ENCODE peak calls at places on chromosomes 11 and 22, in eight cellular contexts. N is skeletal muscle cell; I is stimulated activated CD4-positive, alpha-beta T cell treated with anti-CD3 and anti-CD28 coated beads, TNF-alpha, amount 100 ng/mL, for 24 hours; Y is NCI-H345; Z is Right ventricle myocardium superior; M is globus pallidus; G is nucleus accumbens; S is posterior cingulate gyrus. O is an unnamed sample.

GRCh38 chr22:41504397-41504796 is 35.5 kb downstream of the ACO2 start:
- DNase-seq in N (peak; percentile 31), Y (no peak), I (no peak), G (no peak), M (no peak), Z (peak; percentile 73), S (peak; percentile 59), O (no peak)

GRCh38 chr11:70755410-70756158 is 357.3 kb downstream of the CTTN start:
- DNase-seq in G (peak; percentile 53), M (peak; percentile 43), I (peak; percentile 55), N (peak; percentile 4), Z (peak; percentile 87), S (peak; percentile 90), Y (peak; percentile 77), O (peak; percentile 90)

GRCh38 chr22:45843030-45843429 is 133.9 kb downstream of the WNT7B start:
- DNase-seq in N (no peak), I (no peak), Y (no peak), Z (no peak), G (no peak), M (no peak), S (no peak), O (no peak)

GRCh38 chr11:30853470-30853869 is 267.3 kb upstream of the MPPED2 start:
- DNase-seq in N (no peak), G (no peak), S (no peak), I (no peak), Y (no peak), Z (no peak), M (no peak), O (no peak)

GRCh38 chr22:38148252-38148651 is 33.4 kb downstream of the PLA2G6 start:
- DNase-seq in M (no peak), Y (no peak), S (no peak), Z (no peak), G (no peak), N (no peak), I (no peak), O (no peak)

GRCh38 chr22:24265734-24266133 is 4.9 kb upstream of the SPECC1L start:
- DNase-seq in N (no peak), I (no peak), G (no peak), Y (no peak), M (no peak), Z (no peak), S (no peak), O (no peak)

GRCh38 chr11:119218141-119218878 is 12.2 kb downstream of the CBL start:
- DNase-seq in I (no peak), N (peak; percentile 75), M (no peak), Z (no peak), Y (no peak), G (no peak), S (no peak), O (no peak)

GRCh38 chr22:50318698-50319411 is 8.0 kb downstream of the DENND6B start:
- DNase-seq in I (no peak), Y (no peak), M (no peak), N (no peak), S (no peak), G (no peak), Z (no peak), O (no peak)

GRCh38 chr22:39457546-39458442 is 982 bp downstream of the MGAT3 start:
- DNase-seq in M (no peak), I (no peak), Y (no peak), G (no peak), S (peak; percentile 52), Z (no peak), N (no peak), O (peak; percentile 77)

GRCh38 chr11:1564535-1565172 is 7.4 kb downstream of the DUSP8 start:
- DNase-seq in S (peak; percentile 83), N (peak; percentile 68), M (no peak), Z (peak; percentile 77), Y (no peak), I (no peak), G (no peak), O (peak; percentile 88)

GRCh38 chr11:31761636-31762035 is 49.5 kb downstream of the PAX6 start:
- DNase-seq in N (no peak), G (no peak), I (no peak), Z (no peak), S (no peak), Y (no peak), M (no peak), O (no peak)

GRCh38 chr22:31179345-31179744 is 19.4 kb downstream of the RNF185 start:
- DNase-seq in S (no peak), G (no peak), M (no peak), Z (no peak), Y (peak; percentile 55), N (no peak), I (no peak), O (no peak)

GRCh38 chr11:30210357-30210756 is 20.5 kb upstream of the FSHB start:
- DNase-seq in I (no peak), M (no peak), G (no peak), N (no peak), S (no peak), Z (no peak), Y (no peak), O (no peak)

GRCh38 chr11:39304586-39304985 is 2154.9 kb downstream of the LRRC4C start:
- DNase-seq in S (no peak), Y (no peak), I (no peak), N (no peak), Z (no peak), G (no peak), M (no peak), O (no peak)

GRCh38 chr11:33310720-33311500 is 53.7 kb downstream of the HIPK3 start:
- DNase-seq in Y (no peak), M (no peak), N (peak; percentile 4), Z (no peak), S (no peak), I (no peak), G (no peak), O (no peak)

GRCh38 chr11:95512177-95512576 is 277.4 kb downstream of the FAM76B start:
- DNase-seq in G (no peak), M (no peak), Z (no peak), S (no peak), N (peak; percentile 97), Y (no peak), I (no peak), O (no peak)

GRCh38 chr11:1841511-1842148 is 2.8 kb downstream of the TNNI2 start:
- DNase-seq in Z (peak; percentile 38), M (no peak), I (no peak), G (no peak), S (no peak), Y (no peak), N (no peak), O (peak; percentile 78)

GRCh38 chr11:71342116-71342515 is 89.7 kb upstream of the SHANK2 start:
- DNase-seq in I (no peak), S (no peak), N (no peak), G (no peak), M (no peak), Z (no peak), Y (no peak), O (peak; percentile 31)

GRCh38 chr11:73249304-73249703 is 22.8 kb upstream of the P2RY6 start:
- DNase-seq in G (no peak), S (no peak), Y (no peak), I (no peak), N (no peak), Z (no peak), M (no peak), O (no peak)

GRCh38 chr11:12901874-12902481 is 107.1 kb upstream of the RASSF10 start:
- DNase-seq in Z (no peak), G (no peak), I (no peak), M (no peak), N (no peak), S (no peak), Y (no peak), O (no peak)

GRCh38 chr11:7573558-7574296 is 59.9 kb downstream of the PPFIBP2 start:
- DNase-seq in Z (no peak), I (no peak), N (no peak), G (no peak), Y (no peak), S (no peak), M (no peak), O (no peak)

GRCh38 chr11:116731097-116731761 is 41.6 kb downstream of the BUD13 start:
- DNase-seq in G (peak; percentile 40), S (peak; percentile 79), I (no peak), N (no peak), M (peak; percentile 39), Z (no peak), Y (no peak), O (peak; percentile 50)

GRCh38 chr11:119764108-119764874 is 35.3 kb upstream of the NECTIN1 start:
- DNase-seq in G (no peak), S (peak; percentile 64), M (peak; percentile 69), Z (peak; percentile 75), I (no peak), N (peak; percentile 10), Y (no peak), O (peak; percentile 69)

GRCh38 chr11:110295086-110295485 is 1.3 kb downstream of the RDX start:
- DNase-seq in G (no peak), N (no peak), S (no peak), Z (no peak), I (no peak), Y (no peak), M (peak; percentile 82), O (no peak)

GRCh38 chr11:83191491-83191890 is 2.0 kb upstream of the ANKRD42 start:
- DNase-seq in Z (no peak), N (no peak), Y (no peak), S (no peak), G (no peak), M (no peak), I (no peak), O (no peak)

GRCh38 chr11:67250059-67251043 is 15.9 kb upstream of the GRK2 start:
- DNase-seq in S (no peak), Z (no peak), M (no peak), Y (no peak), I (no peak), N (no peak), G (no peak), O (no peak)

GRCh38 chr11:128518493-128519207 is 68.7 kb downstream of the ETS1 start:
- DNase-seq in Z (no peak), G (no peak), S (no peak), Y (peak; percentile 30), N (no peak), I (no peak), M (no peak), O (no peak)

GRCh38 chr22:35917651-35918050 is 111.0 kb downstream of the RBFOX2 start:
- DNase-seq in Y (no peak), M (no peak), N (no peak), Z (no peak), I (no peak), G (no peak), S (no peak), O (no peak)